ENCODE peak calls at places on chromosomes 11 and 22, in seven cellular contexts. S is ACHN; O is neural crest cell; L is EL; U is CD4-positive, alpha-beta memory T cell; T is ELR; Q is NCI-H774. J is an unnamed sample.

GRCh38 chr11:17012712-17013547 is 1.3 kb downstream of the PLEKHA7 start:
- DNase-seq in L (peak), O (peak), Q (peak), T (peak), U (no peak), S (peak), J (no peak)

GRCh38 chr11:70399681-70400112 is 1.4 kb downstream of the CTTN start:
- DNase-seq in O (no peak), U (no peak), L (peak), T (peak), S (peak), Q (no peak), J (peak)

GRCh38 chr11:60511393-60511792 is 3.8 kb upstream of the MS4A13 start:
- DNase-seq in S (no peak), T (no peak), Q (no peak), O (no peak), U (no peak), L (no peak), J (no peak)

GRCh38 chr11:27699926-27700350 is 317 bp downstream of the BDNF start:
- DNase-seq in T (peak), U (no peak), S (no peak), Q (no peak), L (no peak), O (no peak), J (peak)

GRCh38 chr11:26841818-26842457 is 120.1 kb upstream of the SLC5A12 start:
- DNase-seq in Q (no peak), T (peak), U (no peak), S (no peak), L (peak), O (no peak), J (no peak)

GRCh38 chr11:125300791-125301218 is 136.3 kb downstream of the PKNOX2 start:
- DNase-seq in U (no peak), T (peak), Q (no peak), L (peak), O (no peak), S (peak), J (peak)

GRCh38 chr11:65489061-65489705 is 9.7 kb upstream of the MALAT1 start:
- DNase-seq in Q (no peak), L (peak), O (no peak), T (peak), S (no peak), U (peak), J (peak)

GRCh38 chr11:86588566-86589090 is 83.8 kb downstream of the ME3 start:
- DNase-seq in U (no peak), O (peak), Q (peak), S (peak), T (no peak), L (no peak), J (peak)

GRCh38 chr22:44118645-44119315 is 61.9 kb upstream of the PARVG start:
- DNase-seq in U (no peak), O (no peak), L (no peak), Q (no peak), S (no peak), T (no peak), J (no peak)

GRCh38 chr22:29702025-29702930 is 17.5 kb upstream of the CABP7 start:
- DNase-seq in S (peak), T (peak), L (peak), O (no peak), Q (no peak), U (no peak), J (no peak)

GRCh38 chr11:70895061-70895670 is 357.2 kb downstream of the SHANK2 start:
- DNase-seq in L (no peak), U (no peak), Q (no peak), S (no peak), T (no peak), O (no peak), J (peak)

GRCh38 chr11:73386026-73386425 is 9.8 kb downstream of the RELT start:
- DNase-seq in U (peak), O (no peak), S (no peak), T (no peak), Q (no peak), L (no peak), J (no peak)

GRCh38 chr22:35330258-35330861 is 30.7 kb downstream of the TOM1 start:
- DNase-seq in O (no peak), T (peak), S (no peak), U (peak), L (peak), Q (no peak), J (no peak)

GRCh38 chr22:27668828-27669797 is 132.4 kb downstream of the MN1 start:
- DNase-seq in O (no peak), Q (no peak), U (no peak), L (peak), S (no peak), T (peak), J (peak)

GRCh38 chr11:76770642-76771445 is 12.3 kb upstream of the TSKU start:
- DNase-seq in Q (no peak), O (no peak), U (no peak), L (peak), S (peak), T (peak), J (peak)

GRCh38 chr22:42700355-42700754 is 20.3 kb downstream of the A4GALT start:
- DNase-seq in L (no peak), U (no peak), O (no peak), Q (no peak), T (no peak), S (no peak), J (no peak)

GRCh38 chr22:49999063-49999900 is 13.3 kb downstream of the IL17REL start:
- DNase-seq in S (no peak), O (peak), Q (no peak), L (no peak), T (no peak), U (no peak), J (no peak)

GRCh38 chr11:65440831-65441499 is 18.4 kb downstream of the NEAT1 start:
- DNase-seq in T (peak), L (peak), S (peak), U (no peak), O (no peak), Q (no peak), J (no peak)